ENCODE peak calls at places on chromosomes 16 and 17, in eight cellular contexts. B is activated gamma-delta T cell treated with anti-CD3 and anti-CD28 coated beads, Interleukin-2, amount 50 U/mL, for 16 hours; W is kidney; S is NCI-H1417 treated with DMSO at 0.1 percent for 48 hours; Z is hippocampal formation; V is aorta; O is C1 segment of cervical spinal cord; N is naive B cell. G is an unnamed sample.

GRCh38 chr16:57727610-57728009 is 8.0 kb upstream of the KATNB1 start:
- DNase-seq in B (no peak), W (no peak), S (no peak), Z (no peak), V (no peak), O (no peak), N (no peak), G (no peak)

GRCh38 chr17:74055508-74056160 is 147.8 kb upstream of the RPL38 start:
- DNase-seq in B (no peak), W (no peak), S (no peak), Z (no peak), V (no peak), O (no peak), N (no peak), G (no peak)

GRCh38 chr16:24906199-24906808 is 60.5 kb downstream of the SLC5A11 start:
- DNase-seq in B (no peak), W (no peak), S (no peak), Z (no peak), V (no peak), O (no peak), N (no peak), G (no peak)

GRCh38 chr17:75908201-75908600 is 3.5 kb upstream of the MRPL38 start:
- DNase-seq in B (no peak), W (no peak), S (no peak), Z (no peak), V (peak; percentile 27), O (no peak), N (no peak), G (no peak)

GRCh38 chr16:6891486-6891885 is 441.2 kb upstream of the RBFOX1 start:
- DNase-seq in B (no peak), W (no peak), S (no peak), Z (no peak), V (no peak), O (no peak), N (no peak), G (no peak)

GRCh38 chr17:4771519-4772234 is at the start of gene TM4SF5:
- DNase-seq in B (no peak), W (peak; percentile 49), S (no peak), Z (no peak), V (no peak), O (no peak), N (no peak), G (no peak)

GRCh38 chr16:88338111-88338510 is 44.6 kb upstream of the ZNF469 start:
- DNase-seq in B (no peak), W (peak; percentile 56), S (no peak), Z (no peak), V (no peak), O (no peak), N (no peak), G (no peak)

GRCh38 chr17:67867591-67867990 is 42.3 kb downstream of the BPTF start:
- DNase-seq in B (no peak), W (no peak), S (no peak), Z (no peak), V (no peak), O (no peak), N (no peak), G (no peak)

GRCh38 chr17:20143740-20144139 is 134.6 kb downstream of the SPECC1 start:
- DNase-seq in B (no peak), W (no peak), S (no peak), Z (no peak), V (no peak), O (no peak), N (no peak), G (no peak)

GRCh38 chr16:47477680-47478079 is 16.5 kb downstream of the PHKB start:
- DNase-seq in B (no peak), W (no peak), S (no peak), Z (no peak), V (no peak), O (no peak), N (no peak), G (no peak)

GRCh38 chr17:27959382-27959709 is 66.2 kb upstream of the LYRM9 start:
- DNase-seq in B (no peak), W (no peak), S (no peak), Z (no peak), V (no peak), O (no peak), N (no peak), G (no peak)

GRCh38 chr17:2755941-2756724 is 6.7 kb upstream of the CCDC92B start:
- DNase-seq in B (no peak), W (no peak), S (no peak), Z (no peak), V (no peak), O (no peak), N (no peak), G (no peak)